ENCODE peak calls at places on chromosomes 5 and 9, in five cellular contexts. Q is GM12878, X is AG04450, J is right atrium auricular region, Z is brain microvascular endothelial cell. W is an unnamed sample.

GRCh38 chr9:98310752-98311392 is 55.4 kb upstream of the TBC1D2 start:
- DNase-seq in Q (no peak), X (no peak), J (no peak), Z (peak; percentile 34), W (no peak)

GRCh38 chr9:89347651-89348050 is 29.4 kb downstream of the SECISBP2 start:
- DNase-seq in Q (no peak), X (no peak), J (no peak), Z (no peak), W (no peak)

GRCh38 chr5:74555991-74556390 is 84.5 kb downstream of the ENC1 start:
- DNase-seq in Q (no peak), X (no peak), J (no peak), Z (no peak), W (no peak)

GRCh38 chr5:38607930-38608545 is 51.6 kb upstream of the LIFR start:
- DNase-seq in Q (no peak), X (peak; percentile 73), J (no peak), Z (peak; percentile 45), W (no peak)

GRCh38 chr5:34587355-34588241 is 68.5 kb upstream of the RAI14 start:
- DNase-seq in Q (peak; percentile 15), X (no peak), J (no peak), Z (peak; percentile 74), W (peak; percentile 58)

GRCh38 chr9:71984388-71985069 is 73.1 kb downstream of the C9orf85 start:
- DNase-seq in Q (no peak), X (peak; percentile 29), J (no peak), Z (peak; percentile 59), W (no peak)

GRCh38 chr5:13378073-13378472 is 566.4 kb downstream of the DNAH5 start:
- DNase-seq in Q (no peak), X (no peak), J (no peak), Z (no peak), W (no peak)

GRCh38 chr5:122493091-122493775 is 181.2 kb downstream of the SNCAIP start:
- DNase-seq in Q (no peak), X (no peak), J (no peak), Z (no peak), W (no peak)

GRCh38 chr9:20940447-20941176 is 90.8 kb downstream of the HACD4 start:
- DNase-seq in Q (no peak), X (no peak), J (no peak), Z (peak; percentile 1), W (no peak)

GRCh38 chr5:39209924-39210323 is 9.4 kb downstream of the FYB1 start:
- DNase-seq in Q (no peak), X (no peak), J (no peak), Z (no peak), W (peak; percentile 39)

GRCh38 chr5:34959323-34959722 is 30.0 kb downstream of the DNAJC21 start:
- DNase-seq in Q (peak; percentile 63), X (peak; percentile 34), J (no peak), Z (peak; percentile 42), W (peak; percentile 85)

GRCh38 chr5:15993334-15993733 is 186.3 kb downstream of the MARCHF11 start:
- DNase-seq in Q (no peak), X (no peak), J (no peak), Z (no peak), W (no peak)

GRCh38 chr5:36703245-36703860 is 96.9 kb downstream of the SLC1A3 start:
- DNase-seq in Q (no peak), X (no peak), J (no peak), Z (no peak), W (no peak)

GRCh38 chr9:19201899-19202891 is 28.3 kb upstream of the DENND4C start:
- DNase-seq in Q (no peak), X (no peak), J (no peak), Z (no peak), W (no peak)

GRCh38 chr5:40780199-40780598 is 18.0 kb downstream of the PRKAA1 start:
- DNase-seq in Q (no peak), X (no peak), J (no peak), Z (no peak), W (no peak)

GRCh38 chr9:100561256-100561655 is 16.6 kb upstream of the CAVIN4 start:
- DNase-seq in Q (no peak), X (no peak), J (no peak), Z (no peak), W (no peak)

GRCh38 chr9:135816179-135816970 is 91.0 kb downstream of the CAMSAP1 start:
- DNase-seq in Q (no peak), X (no peak), J (no peak), Z (no peak), W (no peak)

GRCh38 chr9:84851935-84852585 is 182.5 kb downstream of the NTRK2 start:
- DNase-seq in Q (no peak), X (no peak), J (peak; percentile 65), Z (peak; percentile 92), W (no peak)

GRCh38 chr5:180684623-180685161 is 35.3 kb upstream of the FLT4 start:
- DNase-seq in Q (no peak), X (no peak), J (no peak), Z (no peak), W (no peak)

GRCh38 chr5:4518924-4519660 is 621.0 kb upstream of the ADAMTS16 start:
- DNase-seq in Q (no peak), X (no peak), J (no peak), Z (no peak), W (no peak)

GRCh38 chr5:38835887-38836286 is 9.9 kb upstream of the OSMR start:
- DNase-seq in Q (no peak), X (no peak), J (no peak), Z (peak; percentile 53), W (no peak)

GRCh38 chr9:136852664-136853595 is 784 bp downstream of the MAMDC4 start:
- DNase-seq in Q (no peak), X (no peak), J (no peak), Z (no peak), W (no peak)

GRCh38 chr5:2783223-2783622 is 31.7 kb upstream of the IRX2 start:
- DNase-seq in Q (no peak), X (no peak), J (no peak), Z (no peak), W (no peak)

GRCh38 chr5:150565868-150566267 is 57.9 kb downstream of the NDST1 start:
- DNase-seq in Q (no peak), X (no peak), J (no peak), Z (no peak), W (no peak)

GRCh38 chr5:139180850-139181785 is 17.1 kb downstream of the SIL1 start:
- DNase-seq in Q (no peak), X (no peak), J (no peak), Z (no peak), W (no peak)

GRCh38 chr5:111603446-111603827 is 91.1 kb upstream of the STARD4 start:
- DNase-seq in Q (no peak), X (no peak), J (no peak), Z (peak; percentile 40), W (no peak)

GRCh38 chr9:131545003-131545785 is at the start of gene PRRT1B:
- DNase-seq in Q (no peak), X (no peak), J (no peak), Z (no peak), W (no peak)

GRCh38 chr5:119301947-119302346 is 53.9 kb upstream of the TNFAIP8 start:
- DNase-seq in Q (no peak), X (no peak), J (no peak), Z (no peak), W (no peak)
- H3K4me3 ChIP-seq in Q (no peak overlapping the region), X (no peak overlapping the region), J (no peak overlapping the region), Z (no peak overlapping the region), W (no peak overlapping the region)

GRCh38 chr5:67337751-67338150 is 141.2 kb upstream of the CD180 start:
- DNase-seq in Q (no peak), X (no peak), J (no peak), Z (no peak), W (no peak)

GRCh38 chr5:67341478-67341877 is 144.9 kb upstream of the CD180 start:
- DNase-seq in Q (no peak), X (no peak), J (no peak), Z (no peak), W (no peak)

GRCh38 chr5:67335391-67335790 is 138.8 kb upstream of the CD180 start:
- DNase-seq in Q (no peak), X (no peak), J (no peak), Z (no peak), W (no peak)

GRCh38 chr5:67339219-67339767 is 142.7 kb upstream of the CD180 start:
- DNase-seq in Q (no peak), X (no peak), J (no peak), Z (no peak), W (no peak)

DNA sequence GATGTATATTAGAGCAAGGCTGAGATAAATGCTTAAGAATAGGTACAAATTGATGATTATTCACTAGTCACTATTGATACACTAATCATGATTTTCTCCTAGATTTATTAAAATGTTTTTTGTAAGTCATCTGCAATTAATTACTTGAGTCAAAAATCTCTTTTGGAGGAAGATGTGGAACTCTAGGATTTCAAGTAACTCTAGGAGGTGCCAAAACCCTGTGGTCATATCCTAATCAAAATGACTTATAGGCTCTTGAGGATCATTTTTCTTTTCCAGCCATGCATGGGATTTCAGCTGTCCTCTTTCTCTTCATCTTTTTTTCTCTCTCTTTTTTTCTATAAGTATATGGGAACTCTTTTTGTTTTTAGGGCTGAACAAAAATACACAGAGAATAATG is 141.8 kb upstream of the CD180 start:
- DNase-seq in Q (no peak), X (no peak), J (no peak), Z (no peak), W (no peak)
- TF ChIP-seq CTCF in Q (no peak), X (no peak), J (no peak), Z (no peak), W (no peak)

GRCh38 chr5:17219006-17219422 is 1.6 kb downstream of the BASP1 start:
- DNase-seq in Q (no peak), X (no peak), J (no peak), Z (no peak), W (peak; percentile 48)
- H3K4me3 ChIP-seq in Q (peak overlapping the region; percentile 85), X (peak overlapping the region; percentile 95), J (peak overlapping the region; percentile 30), Z (peak overlapping the region; percentile 92), W (peak overlapping the region; percentile 78)

GRCh38 chr5:72402381-72402890 is 82.3 kb downstream of the PTCD2 start:
- DNase-seq in Q (no peak), X (peak; percentile 33), J (no peak), Z (no peak), W (no peak)

GRCh38 chr5:72400950-72401349 is 80.8 kb downstream of the PTCD2 start:
- DNase-seq in Q (no peak), X (no peak), J (no peak), Z (no peak), W (no peak)

GRCh38 chr5:72407078-72407477 is 86.9 kb downstream of the PTCD2 start:
- DNase-seq in Q (no peak), X (no peak), J (no peak), Z (no peak), W (no peak)

GRCh38 chr5:72407541-72407940 is 87.4 kb downstream of the PTCD2 start:
- DNase-seq in Q (no peak), X (no peak), J (no peak), Z (no peak), W (no peak)

DNA sequence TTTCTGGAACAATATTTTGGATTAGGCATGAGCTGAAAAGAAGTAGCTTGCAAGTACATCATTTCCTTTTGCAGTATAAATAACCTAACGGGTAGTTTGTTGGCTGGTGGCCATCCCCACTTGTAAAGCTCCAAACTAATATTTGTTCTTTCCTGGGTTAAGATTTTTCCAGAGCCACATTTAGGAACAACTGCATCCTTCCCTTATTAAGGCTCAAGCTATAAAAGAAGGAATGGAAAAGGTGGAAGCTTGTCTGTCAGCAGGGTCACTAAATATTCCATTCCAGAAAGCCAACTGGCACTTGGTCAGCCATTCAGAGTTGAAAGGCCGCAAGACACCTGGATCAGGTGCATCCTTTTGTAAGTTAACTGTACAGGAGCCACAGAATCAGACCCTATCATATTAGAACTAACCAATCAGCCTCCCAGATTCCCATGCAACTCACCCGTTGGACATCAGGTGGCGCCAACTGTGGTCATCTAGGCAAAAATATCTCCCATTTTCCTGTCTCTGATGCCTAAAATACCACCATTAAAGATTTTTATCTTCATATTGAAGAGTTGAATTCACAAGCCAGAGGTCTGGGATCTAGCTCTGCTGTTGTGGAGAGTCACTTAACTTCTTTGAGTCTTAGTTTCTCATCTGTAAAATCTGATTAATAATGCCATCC is 82.9 kb downstream of the PTCD2 start:
- DNase-seq in Q (no peak), X (no peak), J (no peak), Z (no peak), W (no peak)
- TF ChIP-seq CTCF in Q (peak; percentile 18), X (peak; percentile 44), J (peak; percentile 29), Z (peak; percentile 75), W (no peak)

W was measured in GM12865.